ENCODE peak calls at places on chromosomes 12 and 14, in eight cellular contexts. R is sigmoid colon; X is CD4-positive, alpha-beta memory T cell; D is tibial nerve; I is H9; C is heart left ventricle; J is breast epithelium; Z is effector memory CD4-positive, alpha-beta T cell. A is an unnamed sample.

GRCh38 chr12:122527478-122527944 is 462 bp downstream of the KNTC1 start:
- DNase-seq in X (peak; percentile 29), Z (no peak), R (no peak), C (no peak), D (no peak), I (peak; percentile 35), J (no peak), A (no peak)

GRCh38 chr12:50101663-50102062 is 2.1 kb upstream of the GPD1 start:
- DNase-seq in R (no peak), I (peak; percentile 78), C (no peak), Z (no peak), X (no peak), D (no peak), J (no peak), A (no peak)

GRCh38 chr12:68975811-68976210 is 42.8 kb upstream of the CPM start:
- DNase-seq in D (no peak), X (no peak), R (no peak), J (no peak), I (no peak), Z (no peak), C (no peak), A (no peak)

GRCh38 chr14:53710615-53711014 is 246.0 kb downstream of the BMP4 start:
- DNase-seq in X (no peak), Z (no peak), J (no peak), C (no peak), I (no peak), D (no peak), R (no peak), A (no peak)

GRCh38 chr12:14396071-14396470 is 30.6 kb downstream of the ATF7IP start:
- DNase-seq in C (no peak), D (no peak), I (no peak), R (no peak), J (no peak), X (peak; percentile 59), Z (no peak), A (peak; percentile 76)

GRCh38 chr14:87805315-87805723 is 187.7 kb downstream of the GALC start:
- DNase-seq in I (peak; percentile 78), R (no peak), D (peak; percentile 14), J (no peak), Z (no peak), C (peak; percentile 34), X (peak; percentile 6), A (no peak)

GRCh38 chr12:30023186-30023585 is 239.4 kb upstream of the TMTC1 start:
- DNase-seq in J (no peak), Z (no peak), X (no peak), I (no peak), R (no peak), C (no peak), D (no peak), A (no peak)

GRCh38 chr12:106123551-106123991 is 15.2 kb downstream of the NUAK1 start:
- DNase-seq in I (no peak), D (peak; percentile 74), Z (no peak), X (no peak), R (no peak), C (peak; percentile 87), J (no peak), A (no peak)

GRCh38 chr12:13369496-13369895 is 173.0 kb downstream of the EMP1 start:
- DNase-seq in J (no peak), D (no peak), Z (no peak), I (no peak), R (no peak), C (no peak), X (no peak), A (no peak)

GRCh38 chr14:57533214-57533613 is 39.6 kb upstream of the CCDC198 start:
- DNase-seq in X (no peak), D (peak; percentile 7), I (no peak), J (no peak), C (no peak), Z (no peak), R (no peak), A (no peak)

GRCh38 chr12:31321565-31322228 is 4.3 kb downstream of the SINHCAF start:
- DNase-seq in C (no peak), R (no peak), Z (no peak), X (no peak), D (no peak), J (no peak), I (no peak), A (no peak)
- H3K27ac ChIP-seq in C (no peak overlapping the region), R (no peak overlapping the region), Z (no peak overlapping the region), X (no peak overlapping the region), D (no peak overlapping the region), J (no peak overlapping the region), I (no peak overlapping the region), A (peak overlapping the region; percentile 10)

GRCh38 chr14:28780843-28781503 is 14.4 kb downstream of the FOXG1 start:
- DNase-seq in J (no peak), X (no peak), C (no peak), R (no peak), D (no peak), I (peak; percentile 71), Z (no peak), A (no peak)

GRCh38 chr14:28777773-28778606 is 11.4 kb downstream of the FOXG1 start:
- DNase-seq in I (peak; percentile 49), Z (no peak), X (no peak), R (no peak), C (no peak), D (no peak), J (no peak), A (no peak)

GRCh38 chr14:28776482-28777266 is 10.1 kb downstream of the FOXG1 start:
- DNase-seq in C (no peak), I (no peak), Z (no peak), D (no peak), J (no peak), X (no peak), R (no peak), A (no peak)

GRCh38 chr14:28778718-28779117 is 12.1 kb downstream of the FOXG1 start:
- DNase-seq in J (no peak), X (no peak), D (no peak), R (no peak), C (no peak), Z (no peak), I (no peak), A (no peak)

GRCh38 chr14:28779416-28779941 is 12.9 kb downstream of the FOXG1 start:
- DNase-seq in I (no peak), R (no peak), C (no peak), Z (no peak), J (no peak), D (no peak), X (no peak), A (no peak)
- H3K27me3 ChIP-seq in I (peaks cover 43% of the 10 kb centered on the region), R (peaks cover 100% of the 10 kb centered on the region), C (peaks cover 100% of the 10 kb centered on the region), Z (no peaks in the 10 kb centered on the region), J (no peaks in the 10 kb centered on the region), D (no peaks in the 10 kb centered on the region), X (no peaks in the 10 kb centered on the region), A (no peaks in the 10 kb centered on the region)

GRCh38 chr14:25049559-25050493 is at the start of gene STXBP6:
- DNase-seq in Z (no peak), D (peak; percentile 15), C (peak; percentile 89), J (no peak), R (peak; percentile 89), I (peak; percentile 68), X (no peak), A (no peak)

GRCh38 chr14:25049127-25049558 is 804 bp downstream of the STXBP6 start:
- DNase-seq in X (no peak), D (no peak), I (no peak), Z (no peak), R (peak; percentile 72), C (peak; percentile 45), J (no peak), A (no peak)

GRCh38 chr14:25050494-25051170 is 685 bp upstream of the STXBP6 start:
- DNase-seq in C (no peak), I (no peak), D (no peak), X (no peak), R (no peak), Z (no peak), J (no peak), A (no peak)

GRCh38 chr14:25046301-25046943 is 3.5 kb downstream of the STXBP6 start:
- DNase-seq in R (no peak), I (no peak), X (no peak), D (no peak), Z (no peak), C (no peak), J (no peak), A (no peak)

GRCh38 chr14:25048170-25049126 is 1.5 kb downstream of the STXBP6 start:
- DNase-seq in R (peak; percentile 89), Z (no peak), J (no peak), I (no peak), X (no peak), D (peak; percentile 50), C (peak; percentile 70), A (no peak)
- H3K27ac ChIP-seq in R (peak overlapping the region; percentile 83), Z (no peak overlapping the region), J (no peak overlapping the region), I (no peak overlapping the region), X (no peak overlapping the region), D (peak overlapping the region; percentile 87), C (peak overlapping the region; percentile 84), A (no peak overlapping the region)

DNA sequence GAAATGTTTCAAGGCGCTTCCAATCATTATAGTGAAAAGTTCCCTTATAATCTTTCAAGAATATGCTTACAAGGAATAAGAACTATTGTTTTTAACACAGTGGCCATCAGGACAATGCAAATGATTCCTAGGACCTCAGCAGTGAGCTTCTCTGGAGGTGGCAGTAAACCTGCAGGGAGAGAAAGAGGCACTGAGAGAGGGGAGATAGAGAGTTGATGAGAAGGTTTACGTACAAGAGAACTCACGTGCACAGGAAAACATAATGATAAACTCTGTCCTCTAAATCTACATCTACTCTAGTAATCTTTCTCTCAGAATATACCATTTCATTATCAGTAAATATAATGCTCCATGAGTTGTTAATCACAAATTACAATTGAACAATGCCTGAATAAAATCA is 715 bp downstream of the KLRC4 start:
- DNase-seq in I (no peak), J (no peak), X (no peak), C (no peak), D (no peak), Z (no peak), R (no peak), A (no peak)
- H3K27me3 ChIP-seq in I (no peaks in the 10 kb centered on the region), J (no peaks in the 10 kb centered on the region), X (no peaks in the 10 kb centered on the region), C (no peaks in the 10 kb centered on the region), D (no peaks in the 10 kb centered on the region), Z (no peaks in the 10 kb centered on the region), R (no peaks in the 10 kb centered on the region), A (no peaks in the 10 kb centered on the region)

DNA sequence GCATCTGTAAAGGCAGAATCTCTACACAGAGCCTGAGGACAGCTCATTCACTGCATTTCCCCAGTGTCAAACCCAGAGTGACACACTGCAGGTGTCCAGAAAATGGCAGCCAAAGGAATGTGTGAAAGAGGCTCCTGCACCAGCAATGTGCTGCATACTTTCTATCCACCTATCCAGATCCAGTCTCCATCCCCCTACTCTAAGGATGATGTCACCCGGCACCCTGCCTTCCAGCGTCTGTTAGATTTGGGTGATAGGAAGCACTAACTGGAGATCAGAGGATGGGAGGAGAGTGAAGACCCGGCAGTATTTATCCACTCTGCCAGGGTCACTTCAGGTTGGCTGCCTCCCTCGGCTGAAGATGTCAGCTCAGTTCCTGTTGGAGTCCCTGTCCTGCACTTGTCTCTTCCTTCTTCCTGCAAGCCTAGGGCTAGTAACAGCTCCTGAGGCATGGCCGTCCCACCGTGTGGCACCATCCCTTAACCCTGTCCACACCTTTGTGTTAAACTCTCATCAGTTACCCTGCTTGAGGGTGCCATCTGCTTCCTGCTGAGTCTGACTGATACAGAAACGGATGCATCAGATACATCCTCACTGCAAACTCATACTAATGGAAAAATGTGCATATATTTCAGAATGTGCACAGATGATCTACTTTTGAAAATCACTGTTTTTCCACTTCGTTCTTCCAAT is 13.0 kb upstream of the GPR68 start:
- DNase-seq in Z (no peak), I (no peak), R (no peak), D (no peak), X (no peak), C (no peak), J (no peak), A (no peak)
- H3K27ac ChIP-seq in Z (no peak overlapping the region), I (no peak overlapping the region), R (peak overlapping the region; percentile 60), D (no peak overlapping the region), X (no peak overlapping the region), C (peak overlapping the region; percentile 67), J (no peak overlapping the region), A (no peak overlapping the region)